ENCODE peak calls at places on chromosomes 12 and 14, in five cellular contexts. X, V, R, O and K are unnamed samples.

GRCh38 chr14:45198551-45198950 is 54.5 kb downstream of the MIS18BP1 start:
- DNase-seq in X (no peak), V (peak; percentile 77), R (peak; percentile 71), O (no peak), K (peak; percentile 96)

GRCh38 chr14:69543341-69544249 is 31.1 kb downstream of the CCDC177 start:
- DNase-seq in R (peak; percentile 86), O (no peak), V (peak; percentile 97), X (no peak), K (peak; percentile 96)

GRCh38 chr12:49643961-49644619 is 20.7 kb downstream of the PRPF40B start:
- DNase-seq in R (no peak), V (peak; percentile 79), O (no peak), X (no peak), K (no peak)

GRCh38 chr12:133203344-133204263 is 22.3 kb downstream of the ZNF268 start:
- DNase-seq in R (peak; percentile 37), V (no peak), X (no peak), O (no peak), K (peak; percentile 9)

GRCh38 chr12:105275997-105276760 is 40.2 kb upstream of the APPL2 start:
- DNase-seq in V (no peak), R (no peak), X (no peak), O (no peak), K (no peak)

GRCh38 chr12:94704452-94704871 is 54.1 kb upstream of the TMCC3 start:
- DNase-seq in O (no peak), X (peak; percentile 57), V (peak; percentile 72), R (peak; percentile 84), K (peak; percentile 97)

GRCh38 chr14:51337520-51337919 is 97.5 kb downstream of the TMX1 start:
- DNase-seq in V (peak; percentile 92), X (no peak), O (no peak), R (no peak), K (no peak)

GRCh38 chr12:5097786-5098185 is 54.1 kb downstream of the KCNA5 start:
- DNase-seq in O (no peak), V (no peak), X (no peak), R (no peak), K (no peak)

GRCh38 chr14:99757331-99758070 is 35.7 kb upstream of the EML1 start:
- DNase-seq in V (peak; percentile 95), X (no peak), R (peak; percentile 100), O (no peak), K (peak; percentile 96)

GRCh38 chr12:89649820-89650219 is 58.8 kb downstream of the ATP2B1 start:
- DNase-seq in R (no peak), X (no peak), O (no peak), V (no peak), K (no peak)

GRCh38 chr12:94644622-94645021 is 5.7 kb downstream of the TMCC3 start:
- DNase-seq in V (peak; percentile 95), O (no peak), R (peak; percentile 70), X (no peak), K (peak; percentile 88)

GRCh38 chr12:122523280-122523679 is 3.5 kb downstream of the RSRC2 start:
- DNase-seq in V (peak; percentile 20), O (no peak), X (no peak), R (peak; percentile 79), K (peak; percentile 66)

GRCh38 chr14:104499784-104500496 is 79.6 kb upstream of the C14orf180 start:
- DNase-seq in O (no peak), R (no peak), V (no peak), X (no peak), K (no peak)

GRCh38 chr12:103571286-103571685 is 15.8 kb upstream of the STAB2 start:
- DNase-seq in X (no peak), V (no peak), O (peak; percentile 75), R (no peak), K (no peak)

GRCh38 chr12:15632708-15633107 is 156.5 kb downstream of the EPS8 start:
- DNase-seq in R (peak; percentile 57), X (peak; percentile 26), O (no peak), V (peak; percentile 55), K (peak; percentile 52)

GRCh38 chr12:84502907-84503787 is 409.5 kb downstream of the SLC6A15 start:
- DNase-seq in O (peak; percentile 52), R (peak; percentile 81), V (peak; percentile 66), X (peak; percentile 81), K (peak; percentile 84)

GRCh38 chr12:54030442-54030801 is 2.2 kb downstream of the HOXC6 start:
- DNase-seq in O (no peak), V (no peak), R (no peak), X (no peak), K (no peak)

GRCh38 chr12:54027442-54027786 is 826 bp upstream of the HOXC6 start:
- DNase-seq in R (peak; percentile 35), X (no peak), O (no peak), V (no peak), K (no peak)

GRCh38 chr12:54030889-54031860 is 1.7 kb upstream of the HOXC5 start:
- DNase-seq in O (no peak), V (no peak), R (peak; percentile 95), X (no peak), K (peak; percentile 32)

GRCh38 chr12:54028324-54029201 is at the start of gene HOXC6:
- DNase-seq in O (no peak), R (peak; percentile 91), X (peak; percentile 62), V (no peak), K (peak; percentile 24)

GRCh38 chr12:54029529-54030441 is 1.5 kb downstream of the HOXC6 start:
- DNase-seq in O (no peak), X (no peak), V (no peak), R (peak; percentile 52), K (no peak)
- H3K4me3 ChIP-seq in O (no peak overlapping the region), X (no peak overlapping the region), V (no peak overlapping the region), R (peak overlapping the region; percentile 77), K (peak overlapping the region; percentile 27)

GRCh38 chr12:43551971-43552559 is at the start of gene ADAMTS20:
- DNase-seq in V (peak; percentile 18), X (no peak), R (peak; percentile 40), O (peak; percentile 81), K (peak; percentile 15)
- H2AFZ ChIP-seq in V (no peak within 1 kb of the TSS), X (no peak within 1 kb of the TSS), R (peak within 1 kb of the TSS; percentile 54), O (peak within 1 kb of the TSS; percentile 98), K (no peak within 1 kb of the TSS)

GRCh38 chr14:24116111-24116809 is 1.5 kb upstream of the NRL start:
- DNase-seq in R (no peak), X (no peak), O (no peak), V (no peak), K (no peak)
- H3K9ac ChIP-seq in R (peak overlapping the region; percentile 95), X (peak overlapping the region; percentile 77), O (no peak overlapping the region), V (no peak overlapping the region), K (no peak overlapping the region)

GRCh38 chr14:87045956-87046355 is 947.0 kb downstream of the GALC start:
- DNase-seq in R (no peak), O (no peak), V (no peak), X (peak; percentile 72), K (no peak)

GRCh38 chr14:87045241-87045640 is 947.7 kb downstream of the GALC start:
- DNase-seq in R (no peak), V (no peak), O (no peak), X (peak; percentile 75), K (peak; percentile 10)

GRCh38 chr14:87041290-87042020 is 951.5 kb downstream of the GALC start:
- DNase-seq in R (no peak), X (peak; percentile 75), O (no peak), V (no peak), K (no peak)

GRCh38 chr14:87044807-87045206 is 948.2 kb downstream of the GALC start:
- DNase-seq in X (peak; percentile 76), R (no peak), O (no peak), V (no peak), K (peak; percentile 25)

DNA sequence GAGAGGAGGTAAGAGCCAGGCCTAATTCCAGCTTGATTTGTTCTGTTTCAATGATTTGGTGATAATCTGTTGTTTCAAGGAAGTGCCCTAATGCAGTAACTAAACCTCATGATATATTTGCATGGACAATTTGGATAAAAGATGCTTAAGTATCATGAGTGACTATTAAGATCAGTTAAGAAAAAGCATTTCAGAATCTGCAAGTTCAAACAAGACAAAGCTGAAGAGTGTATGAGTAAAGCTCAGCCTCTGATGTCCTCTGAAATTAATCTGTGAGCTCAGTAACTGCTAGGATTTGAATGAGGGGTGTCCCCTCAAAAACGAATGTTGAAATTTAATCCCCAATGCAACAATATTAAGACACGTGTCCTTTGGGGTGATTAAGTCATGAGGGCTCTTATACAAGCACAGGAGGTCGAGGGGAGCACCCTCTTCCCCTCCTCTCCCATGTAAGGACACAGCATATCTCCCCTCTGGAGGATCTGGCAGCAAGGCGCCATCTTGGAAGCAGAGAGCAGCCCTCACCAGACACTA is 949.2 kb downstream of the GALC start:
- DNase-seq in R (no peak), V (no peak), X (peak; percentile 94), O (no peak), K (no peak)
- H3K4me3 ChIP-seq in R (no peak overlapping the region), V (no peak overlapping the region), X (peak overlapping the region; percentile 63), O (no peak overlapping the region), K (no peak overlapping the region)

GRCh38 chr14:28012629-28013415 is 753.8 kb upstream of the FOXG1 start:
- DNase-seq in X (no peak), R (no peak), O (no peak), V (no peak), K (no peak)
- H2AFZ ChIP-seq in X (no peak overlapping the region), R (no peak overlapping the region), O (peak overlapping the region; percentile 58), V (no peak overlapping the region), K (no peak overlapping the region)

GRCh38 chr14:89826581-89826980 is 127.9 kb downstream of the EFCAB11 start:
- DNase-seq in X (no peak), O (no peak), R (peak; percentile 18), V (peak; percentile 9), K (peak; percentile 66)

GRCh38 chr14:89827260-89827659 is 127.3 kb downstream of the EFCAB11 start:
- DNase-seq in X (no peak), R (no peak), O (no peak), V (no peak), K (no peak)

GRCh38 chr14:89833120-89833521 is 121.4 kb downstream of the EFCAB11 start:
- DNase-seq in V (no peak), O (no peak), X (no peak), R (peak; percentile 11), K (peak; percentile 56)

GRCh38 chr14:89823732-89824131 is 130.8 kb downstream of the EFCAB11 start:
- DNase-seq in O (no peak), V (no peak), R (peak; percentile 11), X (no peak), K (no peak)

DNA sequence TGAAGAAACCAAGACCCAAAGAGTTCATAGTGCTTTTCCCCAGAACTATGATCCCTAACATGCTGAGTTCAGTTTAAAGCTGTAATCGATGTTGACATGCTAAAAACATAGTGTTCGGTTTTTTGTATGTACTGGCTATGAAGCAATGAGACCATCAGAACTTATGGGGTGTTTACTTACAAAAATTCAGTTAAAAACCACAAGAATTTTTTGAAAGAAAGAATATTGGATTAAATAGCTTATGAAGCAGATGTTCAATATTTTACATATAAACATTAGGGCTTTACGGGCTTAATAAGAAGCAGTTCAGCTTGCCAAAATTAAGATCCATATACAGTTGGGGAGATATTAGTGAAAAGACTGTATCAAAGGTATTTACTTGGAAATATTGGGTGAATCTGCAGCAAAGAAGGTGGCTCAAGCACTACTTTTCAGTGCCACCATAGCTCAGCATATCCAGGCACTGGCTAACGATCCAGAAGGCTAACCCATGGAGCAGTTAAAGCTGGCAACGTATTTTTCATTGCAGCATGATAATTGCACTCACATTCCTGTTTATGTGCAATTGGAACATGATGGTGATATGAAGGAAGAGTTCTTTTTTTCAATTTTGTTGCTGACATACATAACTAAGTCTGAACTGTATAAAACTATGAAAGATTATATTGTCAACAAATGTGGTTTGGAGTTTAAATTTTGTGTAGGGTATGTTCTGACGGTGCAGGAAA is 125.9 kb downstream of the EFCAB11 start:
- DNase-seq in X (no peak), V (no peak), R (no peak), O (no peak), K (no peak)
- H3K9ac ChIP-seq in X (no peak overlapping the region), V (no peak overlapping the region), R (no peak overlapping the region), O (no peak overlapping the region), K (no peak overlapping the region)

GRCh38 chr12:64255249-64255648 is 33.2 kb upstream of the KICS2 start:
- DNase-seq in R (no peak), X (no peak), V (no peak), O (no peak), K (no peak)
- H3K4me3 ChIP-seq in R (no peak overlapping the region), X (no peak overlapping the region), V (no peak overlapping the region), O (no peak overlapping the region), K (no peak overlapping the region)